ENCODE peak calls at places on chromosomes 12 and 14, in four cellular contexts. H is psoas muscle, M is AG04450, K is RWPE1. E is an unnamed sample.

GRCh38 chr12:103758310-103759089 is 82.5 kb downstream of the NT5DC3 start:
- DNase-seq in M (no peak), H (no peak), K (no peak), E (no peak)

GRCh38 chr12:131005161-131006035 is 51.7 kb downstream of the ADGRD1 start:
- DNase-seq in M (no peak), K (no peak), H (no peak), E (no peak)

GRCh38 chr14:64920465-64920864 is 6.2 kb downstream of the CHURC1 start:
- DNase-seq in M (no peak), H (no peak), K (no peak), E (no peak)

GRCh38 chr14:101335061-101335661 is 226.1 kb upstream of the DIO3 start:
- DNase-seq in M (no peak), H (no peak), K (no peak), E (no peak)

GRCh38 chr14:36289954-36290353 is 30.5 kb downstream of the MBIP start:
- DNase-seq in H (no peak), K (no peak), M (no peak), E (no peak)

GRCh38 chr14:68631691-68632590 is 160.9 kb downstream of the ZFP36L1 start:
- DNase-seq in M (no peak), K (no peak), H (no peak), E (no peak)

GRCh38 chr12:89574736-89575208 is 48.9 kb upstream of the POC1B start:
- DNase-seq in K (no peak), H (no peak), M (peak), E (peak)

GRCh38 chr14:68546839-68547238 is 246.0 kb downstream of the ZFP36L1 start:
- DNase-seq in H (peak), M (peak), K (peak), E (peak)

GRCh38 chr14:74547331-74547927 is 53.9 kb downstream of the ISCA2 start:
- DNase-seq in H (no peak), M (no peak), K (no peak), E (no peak)

GRCh38 chr14:57293851-57294837 is 25.4 kb downstream of the AP5M1 start:
- DNase-seq in K (no peak), H (no peak), M (no peak), E (no peak)

GRCh38 chr14:55356913-55357312 is 54.7 kb downstream of the ATG14 start:
- DNase-seq in H (no peak), K (no peak), M (no peak), E (no peak)

GRCh38 chr12:124007810-124008570 is 35.0 kb downstream of the ZNF664 start:
- DNase-seq in K (no peak), M (no peak), H (no peak), E (no peak)

GRCh38 chr14:95498622-95499353 is 17.7 kb downstream of the SYNE3 start:
- DNase-seq in H (no peak), K (no peak), M (no peak), E (no peak)

GRCh38 chr14:100476012-100476822 is 111.0 kb downstream of the BEGAIN start:
- DNase-seq in K (peak), H (no peak), M (peak), E (peak)

GRCh38 chr12:92242917-92243316 is 97.3 kb upstream of the BTG1 start:
- DNase-seq in M (peak), H (no peak), K (no peak), E (no peak)

GRCh38 chr14:22177870-22178269 is 411.2 kb downstream of the DAD1 start:
- DNase-seq in H (no peak), K (no peak), M (no peak), E (peak)

GRCh38 chr14:34785223-34786006 is 71.0 kb upstream of the CFL2 start:
- DNase-seq in H (no peak), M (no peak), K (no peak), E (no peak)

GRCh38 chr12:5166976-5167375 is 123.3 kb downstream of the KCNA5 start:
- DNase-seq in H (no peak), K (no peak), M (peak), E (peak)

GRCh38 chr14:93970589-93970966 is 5.8 kb downstream of the ASB2 start:
- DNase-seq in M (no peak), K (peak), H (no peak), E (no peak)

GRCh38 chr14:68047910-68048309 is 228.3 kb downstream of the RAD51B start:
- DNase-seq in M (peak), H (no peak), K (peak), E (peak)

GRCh38 chr12:107328442-107329133 is 235.2 kb upstream of the CRY1 start:
- DNase-seq in H (no peak), K (no peak), M (no peak), E (peak)

GRCh38 chr14:21735639-21736307 is 62.2 kb upstream of the OR4E1 start:
- DNase-seq in H (no peak), K (no peak), M (no peak), E (no peak)

GRCh38 chr14:80644826-80645225 is 296.7 kb downstream of the CEP128 start:
- DNase-seq in M (no peak), K (no peak), H (no peak), E (no peak)

GRCh38 chr12:113098428-113099028 is 37.0 kb downstream of the RASAL1 start:
- DNase-seq in M (peak), K (peak), H (peak), E (peak)

GRCh38 chr14:98953544-98954346 is 318.3 kb downstream of the BCL11B start:
- DNase-seq in H (peak), M (no peak), K (peak), E (no peak)

GRCh38 chr14:75205586-75205985 is 29.2 kb upstream of the TMED10 start:
- DNase-seq in M (no peak), K (no peak), H (no peak), E (peak)

GRCh38 chr12:63941879-63942278 is 97.4 kb downstream of the SRGAP1 start:
- DNase-seq in K (no peak), H (no peak), M (no peak), E (no peak)

GRCh38 chr14:53894456-53894855 is 62.2 kb downstream of the BMP4 start:
- DNase-seq in M (no peak), K (peak), H (no peak), E (peak)

GRCh38 chr14:58641509-58641908 is 3.7 kb downstream of the DACT1 start:
- DNase-seq in H (no peak), M (no peak), K (no peak), E (no peak)
- TF ChIP-seq CTCF in H (no peak), M (no peak), K (no peak), E (peak)

DNA sequence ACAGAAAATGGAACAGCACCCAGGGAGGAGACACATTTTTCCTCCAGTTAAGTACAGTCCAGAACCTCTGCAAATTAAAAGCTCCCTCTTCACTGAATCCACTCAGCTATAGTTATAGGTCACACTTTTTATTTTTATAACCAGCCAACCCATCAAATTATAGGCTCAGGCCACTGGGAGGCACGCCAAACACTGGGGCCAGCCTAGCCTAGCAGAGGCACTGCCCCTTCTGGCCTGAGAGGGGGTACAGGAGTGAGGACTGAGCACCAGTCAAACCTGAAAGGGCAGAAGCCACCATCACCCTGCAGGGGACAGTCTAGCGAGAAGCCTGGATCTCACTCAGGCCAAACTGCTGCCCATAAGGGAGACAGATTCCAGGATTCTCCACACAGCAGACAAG is 19.3 kb downstream of the FMNL3 start:
- DNase-seq in M (no peak), H (no peak), K (no peak), E (no peak)
- H3K27ac ChIP-seq in M (no peak), H (no peak), K (no peak), E (no peak)

GRCh38 chr14:39160494-39160893 is 9.6 kb downstream of the TRAPPC6B start:
- DNase-seq in M (no peak), H (no peak), K (no peak), E (no peak)
- TF ChIP-seq CTCF in M (no peak), H (no peak), K (no peak), E (no peak)

GRCh38 chr14:50237448-50237847 is 6.1 kb upstream of the SOS2 start:
- DNase-seq in H (no peak), M (no peak), K (no peak), E (no peak)

GRCh38 chr14:50247245-50247644 is 15.9 kb upstream of the SOS2 start:
- DNase-seq in M (no peak), K (no peak), H (no peak), E (no peak)

DNA sequence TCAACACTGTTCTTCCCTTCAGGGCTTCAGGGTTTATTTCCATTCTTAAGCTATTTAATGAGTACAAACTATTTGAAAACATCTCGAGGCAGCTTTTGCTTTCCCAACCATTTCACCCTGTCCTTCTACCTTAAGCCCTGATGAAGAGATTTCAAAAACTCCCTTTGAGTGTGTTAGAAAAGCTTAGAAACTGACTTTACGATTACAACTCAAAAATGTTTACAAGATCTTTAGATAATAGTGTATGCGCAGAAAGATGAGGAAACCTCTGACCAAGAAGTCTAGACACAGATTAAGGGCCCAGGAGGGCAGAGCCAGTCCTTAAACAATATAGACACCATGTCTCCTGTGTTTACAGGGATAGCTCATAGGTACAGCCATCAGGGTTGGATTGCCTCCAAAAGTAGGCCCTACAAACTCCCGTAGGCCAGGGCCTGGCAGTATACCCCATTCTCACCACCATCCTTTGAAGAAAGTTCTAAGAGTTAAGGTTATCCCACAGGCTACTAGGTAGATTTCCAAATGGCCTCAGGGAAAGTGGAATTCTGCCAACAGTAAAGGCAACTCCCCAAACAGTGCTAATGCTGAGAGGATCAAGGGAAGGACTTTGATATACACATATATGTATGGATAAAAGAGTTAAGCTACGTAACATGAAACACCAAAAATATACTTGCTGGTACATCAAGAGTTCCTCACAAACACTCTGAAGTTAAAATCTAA is 11.3 kb upstream of the SOS2 start:
- DNase-seq in M (no peak), K (no peak), H (no peak), E (no peak)
- H3K27ac ChIP-seq in M (no peak), K (no peak), H (no peak), E (no peak)

GRCh38 chr12:27797301-27798025 is 17.4 kb upstream of the MANSC4 start:
- DNase-seq in K (no peak), H (no peak), M (no peak), E (no peak)
- TF ChIP-seq CTCF in K (no peak), H (no peak), M (no peak), E (no peak)

E was measured in brain microvascular endothelial cell.